ENCODE peak calls at places on chromosomes 16 and 17, in seven cellular contexts. L, O, Z, A, J, P and S are unnamed samples.

GRCh38 chr16:87795336-87795735 is 29.6 kb upstream of the KLHDC4 start:
- DNase-seq in J (no peak), Z (no peak), O (no peak), L (no peak), A (no peak), P (no peak), S (no peak)

GRCh38 chr17:30436729-30437128 is 40.5 kb upstream of the GOSR1 start:
- DNase-seq in P (no peak), L (no peak), O (no peak), A (no peak), Z (no peak), J (no peak), S (no peak)

GRCh38 chr17:2847601-2848255 is 51.5 kb downstream of the RAP1GAP2 start:
- DNase-seq in Z (no peak), O (no peak), L (peak), J (no peak), A (no peak), P (no peak), S (no peak)

GRCh38 chr16:27400751-27401620 is 988 bp upstream of the IL21R start:
- DNase-seq in O (no peak), Z (no peak), P (peak), J (peak), L (no peak), A (peak), S (peak)

GRCh38 chr16:30113711-30114333 is 485 bp upstream of the GDPD3 start:
- DNase-seq in A (no peak), Z (no peak), P (no peak), O (no peak), L (no peak), J (no peak), S (no peak)

GRCh38 chr16:82631701-82632685 is 5.2 kb downstream of the CDH13 start:
- DNase-seq in Z (peak), L (no peak), A (peak), O (peak), J (no peak), P (no peak), S (no peak)

GRCh38 chr17:31433091-31433790 is 41.8 kb downstream of the RAB11FIP4 start:
- DNase-seq in J (no peak), A (peak), O (no peak), Z (no peak), P (no peak), L (no peak), S (no peak)

GRCh38 chr16:82700541-82701240 is 73.9 kb downstream of the CDH13 start:
- DNase-seq in L (no peak), Z (no peak), J (peak), A (peak), O (no peak), P (peak), S (no peak)

DNA sequence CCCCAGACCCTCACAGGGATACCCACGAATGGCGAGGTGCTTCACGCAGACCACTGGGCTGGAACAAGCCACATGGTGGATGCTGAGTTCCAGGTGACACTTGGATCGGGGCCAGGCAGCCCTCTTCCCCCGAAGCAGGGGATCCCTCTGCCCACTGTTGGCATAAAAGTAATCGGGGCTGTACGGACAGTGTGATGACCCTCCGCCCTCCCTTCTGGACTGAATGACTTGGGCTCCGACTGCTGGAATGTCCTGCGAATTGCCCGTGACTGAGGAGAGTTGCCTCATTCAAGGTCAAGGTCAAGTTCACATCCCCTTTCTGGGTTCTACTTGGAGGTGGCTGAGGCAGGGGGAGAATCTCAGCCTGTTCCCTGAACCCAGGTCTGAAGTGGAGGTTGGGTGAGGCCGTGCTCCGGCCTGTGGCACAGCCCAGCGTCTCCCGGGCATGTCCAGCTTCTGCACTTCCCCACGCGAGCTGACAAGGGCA is 28.5 kb upstream of the CREBBP start:
- DNase-seq in Z (no peak), L (no peak), J (no peak), P (no peak), A (peak), O (no peak), S (no peak)
- TF ChIP-seq CTCF in Z (no peak), L (no peak), J (no peak), P (no peak), A (no peak), O (no peak), S (no peak)

GRCh38 chr17:39979865-39980401 is 674 bp upstream of the PSMD3 start:
- DNase-seq in A (peak), Z (no peak), J (no peak), L (peak), O (peak), P (peak), S (no peak)
- H3K4me3 ChIP-seq in A (peak), Z (peak), J (peak), L (peak), O (peak), P (peak), S (peak)

DNA sequence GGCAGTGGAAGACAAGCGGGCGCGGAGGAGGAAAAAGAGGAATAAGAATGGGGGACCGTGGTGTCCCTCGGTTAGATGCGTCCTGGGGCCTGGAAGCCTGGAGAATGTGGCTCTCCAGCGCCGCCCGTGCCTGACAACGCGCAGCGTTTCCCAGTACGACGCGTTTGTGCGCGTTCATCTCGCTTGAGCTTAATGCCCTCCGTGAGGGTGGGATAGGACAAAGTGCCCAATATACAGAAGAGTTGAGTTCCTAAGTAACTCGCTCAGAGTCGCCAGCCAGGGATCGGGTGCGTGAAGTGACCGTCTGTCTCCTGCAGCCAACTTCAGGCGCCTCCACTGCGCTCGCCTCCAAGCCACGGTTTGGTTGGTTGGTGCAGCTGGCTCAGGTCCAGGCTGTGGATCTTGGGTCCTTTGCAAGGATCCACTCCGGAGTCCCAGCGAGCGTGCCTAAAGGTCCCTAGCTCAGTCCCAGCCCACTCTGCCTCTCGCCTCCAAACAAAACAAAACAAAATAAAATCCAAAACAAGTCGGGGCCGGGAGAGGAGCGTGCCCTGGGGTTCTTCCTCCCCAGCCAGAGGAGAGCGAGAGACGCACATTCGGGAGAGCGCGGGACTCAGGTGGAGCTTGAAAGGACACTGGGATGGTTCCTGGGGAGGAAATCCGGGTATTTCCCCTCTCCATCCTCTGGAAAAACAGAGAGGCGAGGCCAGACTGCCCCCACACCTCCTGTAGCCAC is 951 bp downstream of the GALR2 start:
- DNase-seq in P (peak), Z (no peak), O (peak), A (peak), J (no peak), L (no peak), S (no peak)
- TF ChIP-seq CTCF in P (no peak), Z (no peak), O (peak), A (no peak), J (no peak), L (no peak), S (no peak)

GRCh38 chr16:29029168-29029994 is 44.5 kb downstream of the LAT start:
- DNase-seq in O (peak), A (peak), L (no peak), Z (peak), P (peak), J (peak), S (peak)
- H3K4me3 ChIP-seq in O (peak), A (no peak), L (no peak), Z (no peak), P (no peak), J (no peak), S (no peak)

GRCh38 chr16:1780677-1781072 is 1.7 kb downstream of the SPSB3 start:
- DNase-seq in O (no peak), L (no peak), Z (no peak), J (no peak), P (no peak), A (no peak), S (no peak)

GRCh38 chr16:1782408-1783247 is at the start of the genes NUBP2 and SPSB3:
- DNase-seq in J (peak), Z (peak), L (peak), A (peak), O (peak), P (peak), S (peak)

GRCh38 chr16:1781254-1781653 is 1.1 kb downstream of the SPSB3 start:
- DNase-seq in L (no peak), P (no peak), J (no peak), Z (no peak), O (no peak), A (no peak), S (no peak)

GRCh38 chr16:1779741-1780676 is 2.4 kb downstream of the SPSB3 start:
- DNase-seq in A (no peak), P (no peak), J (no peak), O (no peak), L (no peak), Z (no peak), S (no peak)

DNA sequence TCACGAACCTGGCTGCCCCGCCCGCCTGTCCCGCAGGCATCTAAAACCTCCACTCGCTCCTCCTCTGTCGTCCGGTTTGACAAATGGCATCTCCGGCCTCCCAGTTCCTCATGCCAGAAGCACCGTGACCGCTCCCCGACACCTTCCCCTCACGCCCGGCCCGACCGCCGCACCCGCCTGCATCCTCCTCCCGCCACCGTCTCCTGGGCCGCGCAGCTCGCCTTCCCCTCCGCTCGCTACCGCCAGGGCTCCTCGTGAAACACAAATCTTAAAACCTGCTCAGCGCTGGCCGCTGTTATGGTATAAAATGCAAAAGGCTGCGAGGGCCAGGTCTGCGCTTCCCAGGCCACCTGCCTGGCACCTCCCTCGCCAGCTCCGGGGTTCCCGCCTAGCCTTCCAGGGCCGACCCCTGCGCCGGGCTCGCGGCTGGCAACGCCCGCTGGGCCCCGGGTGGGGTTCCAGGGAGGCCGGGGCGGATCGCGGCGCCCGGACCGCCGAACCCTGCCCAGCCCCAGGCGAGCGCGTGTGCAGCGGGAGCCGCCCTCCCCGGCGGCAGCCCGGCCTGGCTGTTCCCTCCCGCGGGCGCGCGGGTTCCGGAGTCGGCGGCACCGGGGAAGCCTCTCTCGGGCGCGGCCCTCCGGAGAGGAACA is 488 bp downstream of the SPSB3 start:
- DNase-seq in J (no peak), Z (no peak), L (peak), O (peak), P (peak), A (peak), S (no peak)
- TF ChIP-seq CTCF in J (no peak), Z (no peak), L (no peak), O (peak), P (peak), A (no peak), S (no peak)